ENCODE peak calls at places on chromosomes 11 and 22, in eight cellular contexts. One of them, this sample, is unnamed.

GRCh38 chr11:108197351-108197750 is 25.1 kb downstream of the NPAT start:
- DNase-seq in fibroblast of the aortic adventitia: no peak
- DNase-seq in fibroblast of pulmonary artery: no peak
- DNase-seq in upper lobe of right lung: no peak
- DNase-seq in AG04450: no peak
- DNase-seq in stomach: no peak
- DNase-seq in right atrium auricular region: no peak
- DNase-seq in body of pancreas: no peak
- DNase-seq in this sample: no peak

GRCh38 chr11:117839234-117839882 is 14.8 kb upstream of the FXYD2 start:
- DNase-seq in fibroblast of the aortic adventitia: no peak
- DNase-seq in fibroblast of pulmonary artery: no peak
- DNase-seq in upper lobe of right lung: peak
- DNase-seq in AG04450: no peak
- DNase-seq in stomach: peak
- DNase-seq in right atrium auricular region: no peak
- DNase-seq in body of pancreas: no peak
- DNase-seq in this sample: no peak

GRCh38 chr11:133928628-133929059 is 28.1 kb downstream of the IGSF9B start:
- DNase-seq in fibroblast of the aortic adventitia: peak
- DNase-seq in fibroblast of pulmonary artery: no peak
- DNase-seq in upper lobe of right lung: no peak
- DNase-seq in AG04450: no peak
- DNase-seq in stomach: peak
- DNase-seq in right atrium auricular region: no peak
- DNase-seq in body of pancreas: no peak
- DNase-seq in this sample: peak

GRCh38 chr11:92687724-92688123 is 281.7 kb upstream of the MTNR1B start:
- DNase-seq in fibroblast of the aortic adventitia: no peak
- DNase-seq in fibroblast of pulmonary artery: no peak
- DNase-seq in upper lobe of right lung: no peak
- DNase-seq in AG04450: no peak
- DNase-seq in stomach: no peak
- DNase-seq in right atrium auricular region: no peak
- DNase-seq in body of pancreas: no peak
- DNase-seq in this sample: no peak

GRCh38 chr11:125916683-125917337 is 12.5 kb downstream of the DDX25 start:
- DNase-seq in fibroblast of the aortic adventitia: no peak
- DNase-seq in fibroblast of pulmonary artery: no peak
- DNase-seq in upper lobe of right lung: no peak
- DNase-seq in AG04450: no peak
- DNase-seq in stomach: peak
- DNase-seq in right atrium auricular region: no peak
- DNase-seq in body of pancreas: no peak
- DNase-seq in this sample: no peak

GRCh38 chr22:30089655-30089974 is 9.4 kb downstream of the HORMAD2 start:
- DNase-seq in fibroblast of the aortic adventitia: no peak
- DNase-seq in fibroblast of pulmonary artery: no peak
- DNase-seq in upper lobe of right lung: no peak
- DNase-seq in AG04450: no peak
- DNase-seq in stomach: no peak
- DNase-seq in right atrium auricular region: no peak
- DNase-seq in body of pancreas: no peak
- DNase-seq in this sample: no peak

GRCh38 chr22:28560005-28560742 is 119.5 kb downstream of the TTC28 start:
- DNase-seq in fibroblast of the aortic adventitia: peak
- DNase-seq in fibroblast of pulmonary artery: peak
- DNase-seq in upper lobe of right lung: no peak
- DNase-seq in AG04450: peak
- DNase-seq in stomach: no peak
- DNase-seq in right atrium auricular region: no peak
- DNase-seq in body of pancreas: peak
- DNase-seq in this sample: peak

GRCh38 chr11:4455439-4455838 is 6.3 kb downstream of the OR52K2 start:
- DNase-seq in fibroblast of the aortic adventitia: no peak
- DNase-seq in fibroblast of pulmonary artery: no peak
- DNase-seq in upper lobe of right lung: no peak
- DNase-seq in AG04450: no peak
- DNase-seq in stomach: no peak
- DNase-seq in right atrium auricular region: no peak
- DNase-seq in body of pancreas: peak
- DNase-seq in this sample: no peak

GRCh38 chr22:41772198-41772597 is 28.3 kb upstream of the CCDC134 start:
- DNase-seq in fibroblast of the aortic adventitia: no peak
- DNase-seq in fibroblast of pulmonary artery: no peak
- DNase-seq in upper lobe of right lung: no peak
- DNase-seq in AG04450: no peak
- DNase-seq in stomach: no peak
- DNase-seq in right atrium auricular region: no peak
- DNase-seq in body of pancreas: no peak
- DNase-seq in this sample: peak

GRCh38 chr11:1150095-1150494 is 7.7 kb upstream of the MUC5AC start:
- DNase-seq in fibroblast of the aortic adventitia: no peak
- DNase-seq in fibroblast of pulmonary artery: no peak
- DNase-seq in upper lobe of right lung: no peak
- DNase-seq in AG04450: no peak
- DNase-seq in stomach: no peak
- DNase-seq in right atrium auricular region: peak
- DNase-seq in body of pancreas: no peak
- DNase-seq in this sample: no peak

GRCh38 chr11:65810046-65810868 is 23.4 kb downstream of the OVOL1 start:
- DNase-seq in fibroblast of the aortic adventitia: no peak
- DNase-seq in fibroblast of pulmonary artery: no peak
- DNase-seq in upper lobe of right lung: no peak
- DNase-seq in AG04450: no peak
- DNase-seq in stomach: no peak
- DNase-seq in right atrium auricular region: no peak
- DNase-seq in body of pancreas: no peak
- DNase-seq in this sample: peak
- TF ChIP-seq CTCF in fibroblast of the aortic adventitia: no peak
- TF ChIP-seq CTCF in fibroblast of pulmonary artery: no peak
- TF ChIP-seq CTCF in upper lobe of right lung: no peak
- TF ChIP-seq CTCF in AG04450: no peak
- TF ChIP-seq CTCF in stomach: no peak
- TF ChIP-seq CTCF in right atrium auricular region: no peak
- TF ChIP-seq CTCF in body of pancreas: no peak
- TF ChIP-seq CTCF in this sample: no peak

GRCh38 chr11:20452585-20452984 is 65.1 kb downstream of the PRMT3 start:
- DNase-seq in fibroblast of the aortic adventitia: no peak
- DNase-seq in fibroblast of pulmonary artery: no peak
- DNase-seq in upper lobe of right lung: no peak
- DNase-seq in AG04450: no peak
- DNase-seq in stomach: no peak
- DNase-seq in right atrium auricular region: no peak
- DNase-seq in body of pancreas: no peak
- DNase-seq in this sample: no peak
- TF ChIP-seq CTCF in fibroblast of the aortic adventitia: no peak
- TF ChIP-seq CTCF in fibroblast of pulmonary artery: no peak
- TF ChIP-seq CTCF in upper lobe of right lung: no peak
- TF ChIP-seq CTCF in AG04450: no peak
- TF ChIP-seq CTCF in stomach: no peak
- TF ChIP-seq CTCF in right atrium auricular region: no peak
- TF ChIP-seq CTCF in body of pancreas: no peak
- TF ChIP-seq CTCF in this sample: no peak

GRCh38 chr11:64045700-64046099 is 10.0 kb downstream of the FLRT1 start:
- DNase-seq in fibroblast of the aortic adventitia: no peak
- DNase-seq in fibroblast of pulmonary artery: no peak
- DNase-seq in upper lobe of right lung: no peak
- DNase-seq in AG04450: no peak
- DNase-seq in stomach: no peak
- DNase-seq in right atrium auricular region: no peak
- DNase-seq in body of pancreas: no peak
- DNase-seq in this sample: no peak
- TF ChIP-seq CTCF in fibroblast of the aortic adventitia: no peak
- TF ChIP-seq CTCF in fibroblast of pulmonary artery: no peak
- TF ChIP-seq CTCF in upper lobe of right lung: no peak
- TF ChIP-seq CTCF in AG04450: no peak
- TF ChIP-seq CTCF in stomach: no peak
- TF ChIP-seq CTCF in right atrium auricular region: no peak
- TF ChIP-seq CTCF in body of pancreas: no peak
- TF ChIP-seq CTCF in this sample: no peak

DNA sequence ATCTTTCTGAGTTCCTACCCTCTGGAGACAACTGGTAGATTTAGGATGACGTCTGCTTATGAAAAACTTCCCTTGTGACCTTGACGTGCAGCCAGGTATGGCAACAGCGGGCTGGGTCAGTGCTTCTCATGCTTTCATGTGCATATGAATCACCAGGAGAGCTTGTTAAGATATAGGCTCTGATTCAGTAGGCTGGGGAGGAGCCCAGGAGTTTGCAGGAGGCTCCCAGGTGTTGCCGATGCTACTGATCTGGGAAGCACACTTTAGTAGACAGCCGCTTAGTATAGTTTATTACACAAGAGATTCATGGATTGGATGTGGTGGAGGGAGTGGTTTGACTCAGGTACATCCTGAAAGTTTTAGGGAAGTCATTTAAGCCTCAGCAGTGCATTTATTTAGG is 23.8 kb downstream of the DIXDC1 start:
- DNase-seq in fibroblast of the aortic adventitia: no peak
- DNase-seq in fibroblast of pulmonary artery: no peak
- DNase-seq in upper lobe of right lung: no peak
- DNase-seq in AG04450: no peak
- DNase-seq in stomach: peak
- DNase-seq in right atrium auricular region: no peak
- DNase-seq in body of pancreas: peak
- DNase-seq in this sample: peak
- TF ChIP-seq CTCF in fibroblast of the aortic adventitia: no peak
- TF ChIP-seq CTCF in fibroblast of pulmonary artery: no peak
- TF ChIP-seq CTCF in upper lobe of right lung: no peak
- TF ChIP-seq CTCF in AG04450: no peak
- TF ChIP-seq CTCF in stomach: no peak
- TF ChIP-seq CTCF in right atrium auricular region: no peak
- TF ChIP-seq CTCF in body of pancreas: no peak
- TF ChIP-seq CTCF in this sample: no peak

GRCh38 chr22:46198274-46198673 is 47.9 kb downstream of the PPARA start:
- DNase-seq in fibroblast of the aortic adventitia: no peak
- DNase-seq in fibroblast of pulmonary artery: no peak
- DNase-seq in upper lobe of right lung: no peak
- DNase-seq in AG04450: no peak
- DNase-seq in stomach: no peak
- DNase-seq in right atrium auricular region: peak
- DNase-seq in body of pancreas: peak
- DNase-seq in this sample: no peak

GRCh38 chr22:46201059-46201757 is 48.9 kb downstream of the CDPF1 start:
- DNase-seq in fibroblast of the aortic adventitia: no peak
- DNase-seq in fibroblast of pulmonary artery: no peak
- DNase-seq in upper lobe of right lung: no peak
- DNase-seq in AG04450: no peak
- DNase-seq in stomach: no peak
- DNase-seq in right atrium auricular region: no peak
- DNase-seq in body of pancreas: peak
- DNase-seq in this sample: no peak

GRCh38 chr22:46203590-46203980 is 46.5 kb downstream of the CDPF1 start:
- DNase-seq in fibroblast of the aortic adventitia: no peak
- DNase-seq in fibroblast of pulmonary artery: no peak
- DNase-seq in upper lobe of right lung: no peak
- DNase-seq in AG04450: no peak
- DNase-seq in stomach: no peak
- DNase-seq in right atrium auricular region: no peak
- DNase-seq in body of pancreas: no peak
- DNase-seq in this sample: no peak

DNA sequence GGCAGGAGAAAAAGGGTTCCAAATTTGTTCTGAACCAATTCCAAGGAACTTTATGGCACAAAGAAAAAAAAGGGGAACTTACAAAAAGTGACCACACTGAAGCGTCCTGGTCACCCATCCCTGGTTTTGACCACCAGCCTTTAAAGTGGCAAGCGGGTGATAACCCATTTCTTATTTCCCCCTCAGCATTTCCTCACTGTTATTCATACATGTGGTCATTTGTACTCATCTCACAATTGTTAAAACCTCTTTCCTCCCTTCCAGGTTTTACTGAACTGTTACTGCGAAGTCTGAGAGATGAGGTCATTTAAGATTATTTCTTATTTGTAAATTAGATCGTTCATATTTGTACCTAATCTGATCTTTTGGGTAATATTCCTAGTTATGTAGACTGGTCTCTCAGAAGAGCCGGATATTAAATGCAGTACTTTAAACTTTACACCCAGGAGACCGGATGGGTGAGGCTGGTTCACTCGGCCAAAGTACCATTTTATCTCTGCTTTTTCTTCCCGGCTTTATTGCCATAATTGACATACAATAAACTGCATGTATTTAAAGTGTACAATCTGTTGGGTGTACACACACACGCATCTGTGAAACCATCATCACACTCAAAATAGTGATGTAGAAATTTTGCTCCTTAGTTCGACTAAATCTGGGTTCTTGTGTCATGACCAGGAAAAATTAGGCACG is 47.0 kb downstream of the CDPF1 start:
- DNase-seq in fibroblast of the aortic adventitia: no peak
- DNase-seq in fibroblast of pulmonary artery: no peak
- DNase-seq in upper lobe of right lung: no peak
- DNase-seq in AG04450: no peak
- DNase-seq in stomach: no peak
- DNase-seq in right atrium auricular region: no peak
- DNase-seq in body of pancreas: no peak
- DNase-seq in this sample: no peak
- TF ChIP-seq CTCF in fibroblast of the aortic adventitia: no peak
- TF ChIP-seq CTCF in fibroblast of pulmonary artery: no peak
- TF ChIP-seq CTCF in upper lobe of right lung: no peak
- TF ChIP-seq CTCF in AG04450: no peak
- TF ChIP-seq CTCF in stomach: no peak
- TF ChIP-seq CTCF in right atrium auricular region: no peak
- TF ChIP-seq CTCF in body of pancreas: no peak
- TF ChIP-seq CTCF in this sample: no peak

DNA sequence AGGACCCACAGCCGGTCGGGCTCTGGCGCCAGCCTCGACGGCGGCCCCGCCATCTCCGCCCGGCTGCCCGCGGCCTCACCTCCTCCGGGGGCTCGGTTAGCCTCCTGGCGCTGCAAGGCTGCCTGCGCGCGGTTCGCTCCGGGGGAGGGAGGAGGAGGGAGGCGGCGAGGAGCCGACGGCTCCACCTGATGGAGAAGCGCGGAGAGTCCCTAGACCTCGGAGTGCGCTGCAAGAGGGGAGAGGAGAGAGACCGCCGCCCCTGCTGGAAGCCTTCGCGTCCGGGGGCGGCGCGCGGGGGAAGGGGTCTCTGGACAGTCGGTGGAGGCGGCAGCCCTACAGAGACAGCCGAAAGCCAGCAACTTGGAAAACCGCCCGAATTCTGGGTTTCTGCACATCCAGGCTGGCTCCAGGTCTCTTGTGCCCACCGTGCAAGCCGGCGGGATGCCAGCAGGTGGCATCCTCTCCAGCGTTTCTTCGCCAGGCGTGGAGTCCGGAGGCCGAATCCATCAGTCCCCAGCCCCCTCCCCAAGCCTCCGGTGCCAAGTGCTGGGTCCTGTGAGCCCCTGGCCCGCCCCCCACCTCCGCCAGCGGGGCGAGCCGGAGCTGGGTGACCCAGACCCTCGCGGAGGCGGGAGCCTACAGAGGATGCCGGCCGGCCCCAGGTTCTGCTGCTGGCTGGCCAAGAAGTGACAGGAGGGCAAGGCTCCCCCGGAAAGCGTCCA is 2.9 kb upstream of the KIRREL3 start:
- DNase-seq in fibroblast of the aortic adventitia: no peak
- DNase-seq in fibroblast of pulmonary artery: peak
- DNase-seq in upper lobe of right lung: no peak
- DNase-seq in AG04450: no peak
- DNase-seq in stomach: no peak
- DNase-seq in right atrium auricular region: no peak
- DNase-seq in body of pancreas: peak
- DNase-seq in this sample: no peak
- TF ChIP-seq CTCF in fibroblast of the aortic adventitia: no peak
- TF ChIP-seq CTCF in fibroblast of pulmonary artery: no peak
- TF ChIP-seq CTCF in upper lobe of right lung: no peak
- TF ChIP-seq CTCF in AG04450: peak
- TF ChIP-seq CTCF in stomach: no peak
- TF ChIP-seq CTCF in right atrium auricular region: no peak
- TF ChIP-seq CTCF in body of pancreas: no peak
- TF ChIP-seq CTCF in this sample: no peak